ENCODE peak calls at places on chromosome 10, in five cellular contexts. F is lower lobe of right lung, R is A549, Z is tibial artery, K is H9. O is an unnamed sample.

GRCh38 chr10:24681476-24682088 is 42.1 kb downstream of the ARHGAP21 start:
- DNase-seq in K (no peak), F (no peak), R (no peak), Z (no peak), O (no peak)

GRCh38 chr10:128993443-128993842 is 473.6 kb upstream of the MGMT start:
- DNase-seq in F (no peak), R (no peak), K (no peak), Z (no peak), O (no peak)

GRCh38 chr10:74081192-74081803 is 69.3 kb downstream of the AP3M1 start:
- DNase-seq in F (no peak), K (peak; percentile 50), R (peak; percentile 64), Z (no peak), O (peak; percentile 24)

GRCh38 chr10:75464478-75465090 is 33.2 kb downstream of the LRMDA start:
- DNase-seq in R (no peak), Z (no peak), F (no peak), K (no peak), O (no peak)

GRCh38 chr10:61751599-61751998 is 88.9 kb downstream of the CABCOCO1 start:
- DNase-seq in R (no peak), K (no peak), Z (no peak), F (no peak), O (no peak)

GRCh38 chr10:18793951-18794350 is 134.7 kb downstream of the ARL5B start:
- DNase-seq in F (no peak), Z (no peak), K (no peak), R (peak; percentile 45), O (no peak)

GRCh38 chr10:16835223-16835622 is 18.0 kb upstream of the RSU1 start:
- DNase-seq in Z (no peak), F (no peak), R (no peak), K (no peak), O (no peak)

GRCh38 chr10:74432841-74433594 is 282.0 kb downstream of the ADK start:
- DNase-seq in F (no peak), Z (no peak), R (peak; percentile 18), K (no peak), O (no peak)

GRCh38 chr10:127195041-127195506 is 1.3 kb downstream of the INSYN2A start:
- DNase-seq in R (peak; percentile 26), F (no peak), Z (no peak), K (peak; percentile 56), O (no peak)

GRCh38 chr10:57169597-57169996 is 808.5 kb upstream of the ZWINT start:
- DNase-seq in K (no peak), R (no peak), Z (no peak), F (no peak), O (no peak)

GRCh38 chr10:119268871-119269506 is 61.6 kb downstream of the GRK5 start:
- DNase-seq in K (no peak), Z (no peak), R (no peak), F (no peak), O (no peak)

GRCh38 chr10:19788075-19788686 is 28.1 kb upstream of the PLXDC2 start:
- DNase-seq in K (no peak), R (peak; percentile 57), F (no peak), Z (no peak), O (peak; percentile 71)

GRCh38 chr10:126288547-126289493 is 99.5 kb downstream of the ADAM12 start:
- DNase-seq in F (no peak), K (no peak), Z (no peak), R (no peak), O (no peak)

GRCh38 chr10:117884592-117884991 is 162.1 kb downstream of the RAB11FIP2 start:
- DNase-seq in R (no peak), K (no peak), Z (no peak), F (no peak), O (no peak)
- H3K27ac ChIP-seq in R (no peak overlapping the region), K (no peak overlapping the region), Z (no peak overlapping the region), F (no peak overlapping the region), O (no peak overlapping the region)

GRCh38 chr10:4196948-4197390 is 412.0 kb upstream of the KLF6 start:
- DNase-seq in R (no peak), Z (no peak), K (no peak), F (no peak), O (no peak)
- H3K27ac ChIP-seq in R (no peak overlapping the region), Z (peak overlapping the region; percentile 4), K (no peak overlapping the region), F (peak overlapping the region; percentile 14), O (peak overlapping the region; percentile 2)

GRCh38 chr10:91556691-91557529 is 76.0 kb downstream of the PPP1R3C start:
- DNase-seq in Z (no peak), F (no peak), R (no peak), K (no peak), O (no peak)
- H3K27ac ChIP-seq in Z (peak overlapping the region; percentile 75), F (no peak overlapping the region), R (peak overlapping the region; percentile 3), K (no peak overlapping the region), O (no peak overlapping the region)

DNA sequence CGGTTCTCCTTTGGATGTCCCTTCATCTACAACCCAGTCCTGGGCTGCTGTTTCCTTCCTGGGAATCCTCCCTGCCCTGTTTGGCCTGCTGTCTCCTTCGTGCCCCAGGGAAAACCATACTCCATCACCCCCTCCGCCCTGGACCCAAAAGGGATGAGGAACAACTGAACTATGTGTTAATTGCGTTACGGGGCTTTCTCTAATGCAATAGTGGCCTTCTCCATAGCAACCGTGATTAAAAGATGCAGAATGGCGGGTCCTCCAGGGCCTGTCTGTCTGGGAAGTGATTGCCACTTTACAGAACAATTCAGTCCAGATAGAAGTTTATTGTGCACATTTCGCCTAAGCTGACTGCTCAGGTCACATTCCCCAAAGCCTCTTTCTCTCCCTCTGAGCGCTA is 112.0 kb upstream of the FGFR2 start:
- DNase-seq in R (no peak), F (no peak), K (no peak), Z (no peak), O (no peak)
- H3K27ac ChIP-seq in R (no peak overlapping the region), F (no peak overlapping the region), K (no peak overlapping the region), Z (peak overlapping the region; percentile 13), O (no peak overlapping the region)

GRCh38 chr10:11603741-11604140 is 7.7 kb downstream of the USP6NL start:
- DNase-seq in K (no peak), R (no peak), F (no peak), Z (no peak), O (no peak)

GRCh38 chr10:11601670-11602069 is 9.8 kb downstream of the USP6NL start:
- DNase-seq in F (no peak), K (no peak), R (no peak), Z (no peak), O (no peak)

GRCh38 chr10:11602357-11602756 is 9.1 kb downstream of the USP6NL start:
- DNase-seq in F (no peak), R (no peak), K (no peak), Z (no peak), O (no peak)

GRCh38 chr10:11604742-11605650 is 6.5 kb downstream of the USP6NL start:
- DNase-seq in K (no peak), F (no peak), R (no peak), Z (no peak), O (no peak)

GRCh38 chr10:11602919-11603523 is 8.4 kb downstream of the USP6NL start:
- DNase-seq in Z (no peak), F (no peak), K (no peak), R (peak; percentile 54), O (no peak)
- H3K27ac ChIP-seq in Z (no peak overlapping the region), F (no peak overlapping the region), K (no peak overlapping the region), R (no peak overlapping the region), O (no peak overlapping the region)

DNA sequence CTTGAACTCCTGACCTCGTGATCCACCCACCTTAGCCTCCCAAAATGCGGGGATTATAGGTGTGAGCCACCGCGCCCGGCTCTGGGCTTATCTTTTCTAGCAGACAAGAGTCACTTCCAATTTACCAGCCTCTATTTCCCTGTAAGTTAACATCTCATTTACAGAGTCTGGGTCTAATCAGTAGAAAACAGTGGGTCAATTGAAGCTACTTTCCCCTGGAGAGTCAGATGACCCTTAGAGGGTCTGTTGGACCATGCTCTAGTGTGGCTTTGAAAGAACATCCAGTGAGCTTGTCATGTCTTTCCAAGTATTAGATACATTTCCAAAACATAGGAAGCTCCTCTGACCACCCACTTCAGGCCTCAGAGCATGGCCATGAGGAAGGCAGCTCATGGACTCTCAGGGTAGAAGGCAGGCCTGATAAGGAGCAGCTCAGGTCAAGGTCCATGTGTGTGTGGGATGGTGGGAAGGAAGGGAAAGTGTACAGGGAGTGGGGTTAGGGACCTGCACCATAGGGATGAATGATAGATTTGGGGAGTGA is 27.6 kb upstream of the RBM20 start:
- DNase-seq in F (no peak), K (no peak), Z (no peak), R (no peak), O (no peak)
- H3K27ac ChIP-seq in F (no peak overlapping the region), K (no peak overlapping the region), Z (no peak overlapping the region), R (no peak overlapping the region), O (no peak overlapping the region)

GRCh38 chr10:3886666-3887251 is 101.8 kb upstream of the KLF6 start:
- DNase-seq in F (no peak), K (no peak), R (peak; percentile 88), Z (no peak), O (peak; percentile 65)
- H3K27ac ChIP-seq in F (peak overlapping the region; percentile 60), K (no peak overlapping the region), R (peak overlapping the region; percentile 95), Z (peak overlapping the region; percentile 85), O (peak overlapping the region; percentile 81)

DNA sequence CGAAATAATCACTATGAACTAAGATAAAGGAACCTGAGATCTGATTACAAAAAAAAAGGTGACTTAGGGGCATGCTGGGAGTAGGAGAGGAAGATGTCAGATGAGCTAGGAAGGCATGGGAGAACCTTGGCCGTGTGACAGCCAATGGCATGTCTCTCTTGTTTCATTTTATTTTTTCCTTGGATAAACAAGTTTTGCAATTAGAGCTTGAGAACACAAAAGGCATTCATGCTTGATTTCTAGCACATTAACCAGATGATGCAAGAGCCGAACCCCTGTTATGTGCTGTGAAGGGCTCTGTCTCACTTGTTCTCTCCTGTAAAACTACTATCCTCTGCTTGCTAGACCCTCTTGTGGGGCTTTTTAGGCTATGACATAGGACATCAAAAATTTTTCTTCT is 134.3 kb upstream of the ASAH2 start:
- DNase-seq in F (no peak), R (no peak), K (no peak), Z (peak; percentile 65), O (peak; percentile 62)
- H3K27ac ChIP-seq in F (no peak overlapping the region), R (no peak overlapping the region), K (no peak overlapping the region), Z (no peak overlapping the region), O (no peak overlapping the region)

GRCh38 chr10:10515479-10516204 is 502.0 kb upstream of the CELF2 start:
- DNase-seq in F (no peak), R (no peak), Z (no peak), K (no peak), O (no peak)
- H3K27ac ChIP-seq in F (no peak overlapping the region), R (no peak overlapping the region), Z (no peak overlapping the region), K (no peak overlapping the region), O (no peak overlapping the region)

GRCh38 chr10:110530131-110530831 is 32.6 kb downstream of the DUSP5 start:
- DNase-seq in F (peak; percentile 77), R (peak; percentile 88), Z (peak; percentile 70), K (peak; percentile 92), O (peak; percentile 46)
- H3K27ac ChIP-seq in F (peak overlapping the region; percentile 58), R (peak overlapping the region; percentile 93), Z (no peak overlapping the region), K (peak overlapping the region; percentile 96), O (no peak overlapping the region)

O was measured in adrenal gland.